ENCODE peak calls at places on chromosomes 6 and 20, in six cellular contexts. One of them, this sample, is unnamed.

GRCh38 chr6:160926281-160927276 is 65.0 kb upstream of the MAP3K4 start:
- DNase-seq in LHCN-M2: no peak
- DNase-seq in kidney: no peak
- DNase-seq in cardiac muscle cell: no peak
- DNase-seq in activated CD4-positive, alpha-beta T cell treated with anti-CD3 and anti-CD28 coated beads, Interleukin-2, amount 50 U/mL, for 4 hours: no peak
- DNase-seq in cardiac fibroblast: no peak
- DNase-seq in this sample: no peak

GRCh38 chr20:19260412-19261090 is 48.1 kb downstream of the SLC24A3 start:
- DNase-seq in cardiac fibroblast: peak
- DNase-seq in activated CD4-positive, alpha-beta T cell treated with anti-CD3 and anti-CD28 coated beads, Interleukin-2, amount 50 U/mL, for 4 hours: no peak
- DNase-seq in cardiac muscle cell: no peak
- DNase-seq in kidney: no peak
- DNase-seq in LHCN-M2: no peak
- DNase-seq in this sample: no peak

GRCh38 chr20:59972037-59972801 is 14.0 kb downstream of the CDH26 start:
- DNase-seq in LHCN-M2: no peak
- DNase-seq in kidney: no peak
- DNase-seq in activated CD4-positive, alpha-beta T cell treated with anti-CD3 and anti-CD28 coated beads, Interleukin-2, amount 50 U/mL, for 4 hours: no peak
- DNase-seq in cardiac fibroblast: no peak
- DNase-seq in cardiac muscle cell: no peak
- DNase-seq in this sample: no peak

GRCh38 chr6:95083506-95083905 is 493.8 kb upstream of the MANEA start:
- DNase-seq in activated CD4-positive, alpha-beta T cell treated with anti-CD3 and anti-CD28 coated beads, Interleukin-2, amount 50 U/mL, for 4 hours: no peak
- DNase-seq in cardiac muscle cell: no peak
- DNase-seq in cardiac fibroblast: no peak
- DNase-seq in kidney: peak
- DNase-seq in LHCN-M2: no peak
- DNase-seq in this sample: no peak

GRCh38 chr6:35302604-35303218 is 5.1 kb downstream of the DEF6 start:
- DNase-seq in LHCN-M2: no peak
- DNase-seq in cardiac muscle cell: peak
- DNase-seq in cardiac fibroblast: peak
- DNase-seq in activated CD4-positive, alpha-beta T cell treated with anti-CD3 and anti-CD28 coated beads, Interleukin-2, amount 50 U/mL, for 4 hours: peak
- DNase-seq in kidney: no peak
- DNase-seq in this sample: peak

GRCh38 chr6:96582457-96582856 is 19.5 kb downstream of the FHL5 start:
- DNase-seq in cardiac muscle cell: no peak
- DNase-seq in activated CD4-positive, alpha-beta T cell treated with anti-CD3 and anti-CD28 coated beads, Interleukin-2, amount 50 U/mL, for 4 hours: no peak
- DNase-seq in LHCN-M2: no peak
- DNase-seq in kidney: no peak
- DNase-seq in cardiac fibroblast: peak
- DNase-seq in this sample: no peak

GRCh38 chr20:49320460-49320859 is 42.6 kb upstream of the ZNFX1 start:
- DNase-seq in cardiac fibroblast: peak
- DNase-seq in activated CD4-positive, alpha-beta T cell treated with anti-CD3 and anti-CD28 coated beads, Interleukin-2, amount 50 U/mL, for 4 hours: no peak
- DNase-seq in cardiac muscle cell: peak
- DNase-seq in LHCN-M2: peak
- DNase-seq in kidney: no peak
- DNase-seq in this sample: no peak

GRCh38 chr6:149190228-149190831 is 127.2 kb upstream of the TAB2 start:
- DNase-seq in cardiac fibroblast: peak
- DNase-seq in kidney: peak
- DNase-seq in activated CD4-positive, alpha-beta T cell treated with anti-CD3 and anti-CD28 coated beads, Interleukin-2, amount 50 U/mL, for 4 hours: peak
- DNase-seq in cardiac muscle cell: no peak
- DNase-seq in LHCN-M2: peak
- DNase-seq in this sample: peak

GRCh38 chr6:110703010-110703905 is 112.0 kb downstream of the CDK19 start:
- DNase-seq in LHCN-M2: no peak
- DNase-seq in kidney: no peak
- DNase-seq in cardiac fibroblast: peak
- DNase-seq in cardiac muscle cell: no peak
- DNase-seq in activated CD4-positive, alpha-beta T cell treated with anti-CD3 and anti-CD28 coated beads, Interleukin-2, amount 50 U/mL, for 4 hours: no peak
- DNase-seq in this sample: no peak

GRCh38 chr20:50645253-50646068 is 45.9 kb downstream of the RIPOR3 start:
- DNase-seq in kidney: peak
- DNase-seq in cardiac fibroblast: peak
- DNase-seq in LHCN-M2: peak
- DNase-seq in cardiac muscle cell: peak
- DNase-seq in activated CD4-positive, alpha-beta T cell treated with anti-CD3 and anti-CD28 coated beads, Interleukin-2, amount 50 U/mL, for 4 hours: no peak
- DNase-seq in this sample: no peak

GRCh38 chr20:20076297-20077065 is 24.1 kb downstream of the CFAP61 start:
- DNase-seq in kidney: no peak
- DNase-seq in cardiac muscle cell: no peak
- DNase-seq in cardiac fibroblast: peak
- DNase-seq in activated CD4-positive, alpha-beta T cell treated with anti-CD3 and anti-CD28 coated beads, Interleukin-2, amount 50 U/mL, for 4 hours: no peak
- DNase-seq in LHCN-M2: peak
- DNase-seq in this sample: no peak

GRCh38 chr6:109236140-109237081 is 141.1 kb downstream of the CEP57L1 start:
- DNase-seq in cardiac fibroblast: no peak
- DNase-seq in kidney: no peak
- DNase-seq in activated CD4-positive, alpha-beta T cell treated with anti-CD3 and anti-CD28 coated beads, Interleukin-2, amount 50 U/mL, for 4 hours: no peak
- DNase-seq in cardiac muscle cell: peak
- DNase-seq in LHCN-M2: no peak
- DNase-seq in this sample: peak

GRCh38 chr20:54020348-54020747 is 50.0 kb downstream of the BCAS1 start:
- DNase-seq in cardiac muscle cell: no peak
- DNase-seq in LHCN-M2: no peak
- DNase-seq in activated CD4-positive, alpha-beta T cell treated with anti-CD3 and anti-CD28 coated beads, Interleukin-2, amount 50 U/mL, for 4 hours: no peak
- DNase-seq in cardiac fibroblast: no peak
- DNase-seq in kidney: no peak
- DNase-seq in this sample: no peak

GRCh38 chr20:48614593-48615274 is 213.1 kb downstream of the PREX1 start:
- DNase-seq in activated CD4-positive, alpha-beta T cell treated with anti-CD3 and anti-CD28 coated beads, Interleukin-2, amount 50 U/mL, for 4 hours: no peak
- DNase-seq in LHCN-M2: no peak
- DNase-seq in cardiac muscle cell: no peak
- DNase-seq in kidney: peak
- DNase-seq in cardiac fibroblast: no peak
- DNase-seq in this sample: no peak

GRCh38 chr6:125871365-125871764 is 80.6 kb downstream of the NCOA7 start:
- DNase-seq in activated CD4-positive, alpha-beta T cell treated with anti-CD3 and anti-CD28 coated beads, Interleukin-2, amount 50 U/mL, for 4 hours: no peak
- DNase-seq in kidney: no peak
- DNase-seq in LHCN-M2: peak
- DNase-seq in cardiac muscle cell: no peak
- DNase-seq in cardiac fibroblast: no peak
- DNase-seq in this sample: no peak

GRCh38 chr6:134454794-134455193 is 136.9 kb upstream of the SGK1 start:
- DNase-seq in cardiac fibroblast: no peak
- DNase-seq in LHCN-M2: no peak
- DNase-seq in kidney: no peak
- DNase-seq in activated CD4-positive, alpha-beta T cell treated with anti-CD3 and anti-CD28 coated beads, Interleukin-2, amount 50 U/mL, for 4 hours: no peak
- DNase-seq in cardiac muscle cell: no peak
- DNase-seq in this sample: no peak

GRCh38 chr6:135861189-135861588 is 9.7 kb downstream of the PDE7B start:
- DNase-seq in cardiac muscle cell: no peak
- DNase-seq in cardiac fibroblast: no peak
- DNase-seq in LHCN-M2: no peak
- DNase-seq in activated CD4-positive, alpha-beta T cell treated with anti-CD3 and anti-CD28 coated beads, Interleukin-2, amount 50 U/mL, for 4 hours: no peak
- DNase-seq in kidney: no peak
- DNase-seq in this sample: no peak

GRCh38 chr20:51311636-51312479 is 230.7 kb downstream of the NFATC2 start:
- DNase-seq in kidney: no peak
- DNase-seq in LHCN-M2: no peak
- DNase-seq in cardiac muscle cell: peak
- DNase-seq in activated CD4-positive, alpha-beta T cell treated with anti-CD3 and anti-CD28 coated beads, Interleukin-2, amount 50 U/mL, for 4 hours: no peak
- DNase-seq in cardiac fibroblast: no peak
- DNase-seq in this sample: no peak

This sample was measured in activated T-cell treated with anti-CD3 and anti-CD28 coated beads, Interleukin-2, amount 50 U/mL, for 4 hours.